ENCODE peak calls at places on chromosomes 13 and 19, in five cellular contexts. Z is NT2/D1, S is HepG2, U is H1, O is GM12878. F is an unnamed sample.

GRCh38 chr19:38852231-38853044 is 2.7 kb upstream of the HNRNPL start:
- DNase-seq in Z (no peak), O (no peak), S (no peak), U (no peak), F (peak)

GRCh38 chr13:41139296-41139966 is 6.8 kb upstream of the KBTBD6 start:
- DNase-seq in O (no peak), Z (no peak), S (no peak), U (no peak), F (no peak)

GRCh38 chr19:48745208-48745995 is 1.3 kb downstream of the IZUMO1 start:
- DNase-seq in S (peak), Z (no peak), U (no peak), O (no peak), F (peak)

GRCh38 chr19:45753548-45753947 is 15.5 kb downstream of the SIX5 start:
- DNase-seq in S (no peak), O (no peak), Z (no peak), U (no peak), F (no peak)

GRCh38 chr13:109584844-109585361 is 201.5 kb downstream of the IRS2 start:
- DNase-seq in Z (no peak), S (no peak), U (no peak), O (no peak), F (no peak)

GRCh38 chr13:22773475-22773874 is 407.3 kb upstream of the SGCG start:
- DNase-seq in U (no peak), S (no peak), O (no peak), Z (no peak), F (no peak)

GRCh38 chr19:53034948-53035675 is 9.4 kb upstream of the ERVV-2 start:
- DNase-seq in S (no peak), Z (no peak), U (no peak), O (no peak), F (no peak)

GRCh38 chr19:15701757-15702589 is 25.9 kb upstream of the OR10H2 start:
- DNase-seq in S (peak), Z (no peak), O (no peak), U (no peak), F (no peak)

GRCh38 chr19:44823373-44823698 is 14.4 kb downstream of the BCAM start:
- DNase-seq in O (no peak), S (no peak), U (no peak), Z (no peak), F (no peak)

GRCh38 chr13:44688652-44689051 is 112.5 kb upstream of the TSC22D1 start:
- DNase-seq in S (no peak), U (no peak), Z (no peak), O (no peak), F (no peak)

GRCh38 chr13:81658598-81659370 is 1317.9 kb upstream of the SPRY2 start:
- DNase-seq in Z (no peak), S (no peak), O (no peak), U (no peak), F (no peak)

GRCh38 chr19:45136507-45137178 is 24.1 kb downstream of the NKPD1 start:
- DNase-seq in Z (no peak), U (no peak), O (no peak), S (no peak), F (no peak)

GRCh38 chr13:28650284-28650683 is 8.6 kb upstream of the POMP start:
- DNase-seq in O (no peak), U (no peak), S (no peak), Z (no peak), F (no peak)

GRCh38 chr19:31339405-31339804 is 9.8 kb downstream of the TSHZ3 start:
- DNase-seq in O (no peak), S (no peak), Z (no peak), U (no peak), F (no peak)

GRCh38 chr13:112558696-112559418 is 29.1 kb downstream of the TUBGCP3 start:
- DNase-seq in U (no peak), O (no peak), Z (no peak), S (no peak), F (no peak)

GRCh38 chr13:30816733-30817132 is 81.4 kb downstream of the ALOX5AP start:
- DNase-seq in Z (no peak), O (no peak), S (no peak), U (no peak), F (no peak)

GRCh38 chr19:35742121-35742724 is at the start of gene IGFLR1:
- DNase-seq in O (peak), U (no peak), S (no peak), Z (no peak), F (no peak)

GRCh38 chr19:3365447-3366103 is 808 bp upstream of the NFIC start:
- DNase-seq in U (no peak), S (no peak), Z (no peak), O (no peak), F (no peak)

GRCh38 chr13:44004881-44005280 is 125.2 kb downstream of the LACC1 start:
- DNase-seq in S (no peak), O (no peak), Z (no peak), U (no peak), F (no peak)

GRCh38 chr13:49336655-49337054 is 88.9 kb downstream of the CDADC1 start:
- DNase-seq in Z (no peak), S (peak), O (no peak), U (no peak), F (no peak)

GRCh38 chr19:4660181-4660791 is 9.9 kb downstream of the MYDGF start:
- DNase-seq in U (no peak), Z (no peak), S (peak), O (no peak), F (peak)

GRCh38 chr19:4657262-4657661 is 12.9 kb downstream of the MYDGF start:
- DNase-seq in O (no peak), Z (no peak), S (no peak), U (no peak), F (no peak)

GRCh38 chr19:4654437-4655361 is 15.4 kb downstream of the TNFAIP8L1 start:
- DNase-seq in U (no peak), Z (no peak), O (no peak), S (peak), F (no peak)

GRCh38 chr19:4656102-4656501 is 14.0 kb downstream of the MYDGF start:
- DNase-seq in O (no peak), S (no peak), Z (no peak), U (no peak), F (no peak)

GRCh38 chr19:4657835-4658234 is 12.3 kb downstream of the MYDGF start:
- DNase-seq in O (no peak), S (no peak), U (no peak), Z (no peak), F (no peak)
- TF ChIP-seq SUZ12 in O (no peak), S (no peak), U (no peak), Z (no peak), F (no peak)

GRCh38 chr19:576768-577438 is 4.5 kb downstream of the BSG start:
- DNase-seq in S (no peak), U (no peak), Z (no peak), O (no peak), F (no peak)

GRCh38 chr19:575527-576506 is 3.4 kb downstream of the BSG start:
- DNase-seq in U (no peak), S (no peak), Z (no peak), O (no peak), F (no peak)

GRCh38 chr19:572891-573825 is 762 bp downstream of the BSG start:
- DNase-seq in U (no peak), S (no peak), O (no peak), Z (no peak), F (no peak)

GRCh38 chr19:572140-572890 is at the start of gene BSG:
- DNase-seq in Z (peak), O (peak), S (peak), U (peak), F (peak)

GRCh38 chr19:574658-575526 is 2.5 kb downstream of the BSG start:
- DNase-seq in O (peak), Z (no peak), U (no peak), S (peak), F (no peak)
- TF ChIP-seq SUZ12 in O (no peak), Z (no peak), U (no peak), S (no peak), F (no peak)

GRCh38 chr19:18433039-18433691 is 4.8 kb downstream of the ISYNA1 start:
- DNase-seq in U (no peak), Z (no peak), O (no peak), S (no peak), F (no peak)
- TF ChIP-seq SUZ12 in U (no peak), Z (no peak), O (no peak), S (no peak), F (no peak)

DNA sequence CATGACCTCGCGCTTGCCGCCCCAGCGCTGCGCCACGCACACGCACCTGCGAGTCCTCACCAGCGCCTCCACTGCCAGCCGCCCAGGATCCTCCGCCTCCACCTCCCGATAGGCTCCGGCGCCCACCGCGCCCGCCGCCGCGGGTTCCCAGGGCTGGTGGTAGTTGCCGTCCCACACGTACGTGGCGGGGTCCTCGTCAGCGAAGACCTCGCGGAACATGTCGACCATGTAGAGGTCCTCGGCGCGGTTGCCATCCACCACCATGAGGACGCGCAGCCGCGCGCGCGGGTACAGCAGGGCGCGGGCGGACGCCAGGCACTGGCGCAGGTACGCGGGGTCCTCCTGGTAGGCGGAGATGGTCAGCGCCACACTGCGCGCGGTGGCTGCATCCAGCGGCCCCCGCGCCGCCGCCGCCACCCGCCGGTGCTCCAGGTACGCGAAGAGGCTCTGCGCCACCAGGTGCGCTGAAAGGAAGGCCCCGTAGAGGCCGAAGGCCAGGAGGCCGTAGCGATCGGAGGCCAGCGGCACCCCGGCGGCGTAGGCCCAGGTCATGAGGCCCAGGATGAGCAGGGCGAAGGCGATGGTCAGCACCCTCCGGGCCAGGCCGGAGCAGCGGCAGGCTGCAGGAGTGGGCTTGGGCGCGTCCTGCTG is 4.4 kb downstream of the HAS1 start:
- DNase-seq in U (no peak), Z (no peak), O (no peak), S (no peak), F (no peak)
- TF ChIP-seq SUZ12 in U (peak), Z (no peak), O (no peak), S (no peak), F (no peak)

GRCh38 chr13:111533900-111534645 is 213.6 kb downstream of the TEX29 start:
- DNase-seq in U (no peak), S (no peak), Z (no peak), O (no peak), F (no peak)
- TF ChIP-seq SUZ12 in U (no peak), S (no peak), Z (no peak), O (no peak), F (no peak)

DNA sequence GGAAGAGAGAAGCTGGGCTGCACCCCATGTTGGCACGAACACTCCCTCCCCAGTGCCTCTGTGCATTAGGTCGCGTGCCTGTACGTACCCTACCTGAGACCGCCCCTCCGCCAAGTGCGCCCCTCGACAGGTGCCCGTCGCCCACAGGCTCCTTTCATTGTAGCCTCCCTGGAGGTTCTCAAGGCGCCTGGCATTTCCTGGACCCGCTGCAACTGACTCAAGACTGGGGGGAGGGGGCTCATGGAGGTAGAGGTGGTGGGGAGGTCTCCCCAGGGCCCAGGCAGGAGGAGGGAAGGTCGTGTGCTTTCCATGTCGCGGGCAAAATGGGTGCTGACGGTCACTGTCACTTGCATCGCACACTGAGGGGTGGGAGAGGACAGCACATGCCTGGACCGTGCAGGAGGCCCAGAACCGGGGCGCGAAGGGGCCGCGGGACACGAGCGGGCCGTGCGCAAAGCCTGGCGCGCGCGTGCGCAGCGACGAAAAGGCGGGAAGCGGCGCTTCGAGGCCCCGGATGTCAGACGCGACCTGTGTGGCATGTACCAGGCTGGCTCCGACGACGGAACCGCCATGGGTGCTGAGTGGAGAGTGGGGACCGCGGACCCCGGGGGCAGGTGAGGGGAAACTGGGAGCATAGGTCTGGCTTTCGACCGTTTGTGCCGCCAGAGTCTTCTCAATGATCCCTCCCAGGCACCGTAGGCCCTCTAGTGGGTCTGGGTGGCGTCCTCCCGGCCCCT is 16.5 kb downstream of the NFIX start:
- DNase-seq in O (no peak), U (no peak), Z (no peak), S (no peak), F (no peak)
- TF ChIP-seq SUZ12 in O (no peak), U (peak), Z (peak), S (no peak), F (no peak)